ENCODE peak calls at places on chromosomes 3 and 15, in nine cellular contexts. U is RPMI7951; E is left colon; W is hypothalamus; B is Calu3; J is GM23338; S is progenitor cell of endocrine pancreas; T is NCI-H1092; X is CD8-positive, alpha-beta T cell. A is an unnamed sample.

GRCh38 chr15:35174948-35175347 is 89.9 kb upstream of the NANOGP8 start:
- DNase-seq in U (no peak), E (no peak), W (no peak), B (no peak), J (no peak), S (no peak), T (no peak), X (no peak), A (no peak)

GRCh38 chr3:194224937-194225422 is 89.0 kb downstream of the HES1 start:
- DNase-seq in U (no peak), E (no peak), W (no peak), B (no peak), J (peak), S (no peak), T (no peak), X (no peak), A (no peak)

GRCh38 chr3:188274249-188274915 is 120.4 kb downstream of the LPP start:
- DNase-seq in U (no peak), E (no peak), W (no peak), B (no peak), J (no peak), S (no peak), T (no peak), X (no peak), A (no peak)

GRCh38 chr15:74519311-74519710 is 21.7 kb upstream of the ARID3B start:
- DNase-seq in U (peak), E (no peak), W (no peak), B (no peak), J (no peak), S (no peak), T (no peak), X (no peak), A (no peak)

GRCh38 chr15:74642724-74643367 is 27.2 kb downstream of the CLK3 start:
- DNase-seq in U (no peak), E (no peak), W (no peak), B (peak), J (peak), S (no peak), T (no peak), X (no peak), A (no peak)

GRCh38 chr15:41874736-41875135 is 19.1 kb downstream of the SPTBN5 start:
- DNase-seq in U (no peak), E (no peak), W (no peak), B (no peak), J (no peak), S (no peak), T (no peak), X (no peak), A (no peak)

GRCh38 chr15:59376735-59377134 is 4.1 kb upstream of the MYO1E start:
- DNase-seq in U (no peak), E (no peak), W (no peak), B (no peak), J (no peak), S (no peak), T (no peak), X (no peak), A (no peak)

GRCh38 chr15:99677540-99678134 is 55.6 kb downstream of the LYSMD4 start:
- DNase-seq in U (no peak), E (no peak), W (no peak), B (no peak), J (no peak), S (no peak), T (no peak), X (no peak), A (no peak)

GRCh38 chr3:40719660-40720287 is 195.0 kb downstream of the ZNF621 start:
- DNase-seq in U (peak), E (no peak), W (no peak), B (peak), J (peak), S (no peak), T (peak), X (no peak), A (no peak)

GRCh38 chr3:40669176-40669575 is 144.4 kb downstream of the ZNF621 start:
- DNase-seq in U (no peak), E (no peak), W (no peak), B (no peak), J (no peak), S (no peak), T (no peak), X (no peak), A (no peak)

GRCh38 chr3:155232605-155233004 is 60.9 kb downstream of the STRIT1 start:
- DNase-seq in U (peak), E (no peak), W (no peak), B (peak), J (peak), S (no peak), T (no peak), X (no peak), A (peak)

GRCh38 chr3:49199244-49199899 is 28.0 kb downstream of the KLHDC8B start:
- DNase-seq in U (peak), E (peak), W (peak), B (no peak), J (peak), S (no peak), T (no peak), X (no peak), A (no peak)

GRCh38 chr3:169931747-169932520 is 20.6 kb downstream of the SAMD7 start:
- DNase-seq in U (no peak), E (no peak), W (no peak), B (no peak), J (no peak), S (no peak), T (no peak), X (no peak), A (no peak)

GRCh38 chr3:194552327-194552949 is 65.6 kb upstream of the ATP13A3 start:
- DNase-seq in U (no peak), E (no peak), W (no peak), B (no peak), J (no peak), S (no peak), T (no peak), X (no peak), A (no peak)

GRCh38 chr3:98232489-98232888 is 31.6 kb upstream of the OR5H6 start:
- DNase-seq in U (no peak), E (no peak), W (no peak), B (no peak), J (no peak), S (no peak), T (no peak), X (no peak), A (no peak)

GRCh38 chr15:100211855-100212850 is 129.6 kb downstream of the ADAMTS17 start:
- DNase-seq in U (no peak), E (peak), W (no peak), B (no peak), J (peak), S (no peak), T (no peak), X (no peak), A (no peak)

GRCh38 chr3:48240000-48240710 is 749 bp upstream of the ZNF589 start:
- DNase-seq in U (no peak), E (no peak), W (no peak), B (no peak), J (peak), S (no peak), T (no peak), X (no peak), A (no peak)

GRCh38 chr3:41158947-41159346 is 40.4 kb upstream of the CTNNB1 start:
- DNase-seq in U (no peak), E (peak), W (no peak), B (peak), J (no peak), S (no peak), T (no peak), X (no peak), A (no peak)

GRCh38 chr3:124775776-124776336 is 45.6 kb downstream of the UMPS start:
- DNase-seq in U (no peak), E (no peak), W (no peak), B (no peak), J (no peak), S (no peak), T (no peak), X (no peak), A (no peak)

GRCh38 chr3:178585439-178585838 is 49.2 kb downstream of the KCNMB2 start:
- DNase-seq in U (no peak), E (no peak), W (no peak), B (no peak), J (no peak), S (no peak), T (no peak), X (no peak), A (no peak)

GRCh38 chr15:33693166-33693830 is 275.0 kb upstream of the CHRM5 start:
- DNase-seq in U (no peak), E (no peak), W (no peak), B (no peak), J (no peak), S (no peak), T (no peak), X (no peak), A (no peak)

GRCh38 chr15:79916424-79916823 is 19.6 kb upstream of the MTHFS start:
- DNase-seq in U (peak), E (no peak), W (no peak), B (no peak), J (no peak), S (no peak), T (no peak), X (no peak), A (no peak)

GRCh38 chr3:160564205-160564922 is 1.0 kb downstream of the KPNA4 start:
- DNase-seq in U (peak), E (no peak), W (no peak), B (peak), J (peak), S (no peak), T (no peak), X (peak), A (no peak)

GRCh38 chr15:72098076-72098475 is 19.9 kb downstream of the MYO9A start:
- DNase-seq in U (no peak), E (no peak), W (no peak), B (no peak), J (no peak), S (no peak), T (no peak), X (no peak), A (no peak)

GRCh38 chr3:64489361-64490044 is 198.3 kb downstream of the ADAMTS9 start:
- DNase-seq in U (no peak), E (peak), W (peak), B (peak), J (peak), S (peak), T (peak), X (no peak), A (no peak)

GRCh38 chr3:113719294-113719693 is 22.9 kb upstream of the USF3 start:
- DNase-seq in U (no peak), E (no peak), W (no peak), B (no peak), J (no peak), S (no peak), T (no peak), X (no peak), A (no peak)

GRCh38 chr3:51004235-51004634 is 329.5 kb downstream of the DOCK3 start:
- DNase-seq in U (no peak), E (no peak), W (no peak), B (no peak), J (no peak), S (no peak), T (no peak), X (no peak), A (no peak)

GRCh38 chr3:117681619-117682018 is 972.0 kb downstream of the TUSC7 start:
- DNase-seq in U (no peak), E (no peak), W (no peak), B (no peak), J (no peak), S (no peak), T (no peak), X (no peak), A (peak)

GRCh38 chr3:103295974-103296570 is 861.3 kb downstream of the ZPLD1 start:
- DNase-seq in U (no peak), E (no peak), W (no peak), B (no peak), J (peak), S (no peak), T (no peak), X (no peak), A (peak)

A was measured in amniotic stem cell.